ENCODE peak calls at places on chromosome 21, in four cellular contexts. Y is mesenchymal stem cell, D is mammary epithelial cell, P is IMR-90. U is an unnamed sample.

GRCh38 chr21:35048183-35048601 is 910 bp downstream of the RUNX1 start:
- DNase-seq in D (peak), Y (peak), P (no peak), U (no peak)

GRCh38 chr21:21714396-21714795 is 716.2 kb downstream of the NCAM2 start:
- DNase-seq in D (no peak), P (peak), Y (peak), U (no peak)

GRCh38 chr21:21715286-21715969 is 717.2 kb downstream of the NCAM2 start:
- DNase-seq in Y (peak), D (no peak), P (peak), U (no peak)

GRCh38 chr21:34545079-34545884 is 33.3 kb upstream of the KCNE1 start:
- DNase-seq in Y (peak), P (peak), D (peak), U (peak)

GRCh38 chr21:29378814-29379213 is 80.1 kb downstream of the BACH1 start:
- DNase-seq in D (peak), Y (no peak), P (peak), U (peak)

GRCh38 chr21:29771491-29772066 is 168.2 kb downstream of the GRIK1 start:
- DNase-seq in D (peak), Y (no peak), P (no peak), U (no peak)

GRCh38 chr21:29163381-29164115 is 33.1 kb downstream of the MAP3K7CL start:
- DNase-seq in D (no peak), Y (peak), P (no peak), U (no peak)

GRCh38 chr21:26513212-26513611 is 59.9 kb downstream of the CYYR1 start:
- DNase-seq in Y (no peak), D (peak), P (no peak), U (no peak)

GRCh38 chr21:26162081-26162480 is 8.5 kb downstream of the APP start:
- DNase-seq in P (no peak), Y (no peak), D (no peak), U (no peak)

GRCh38 chr21:29077651-29078090 is 4.2 kb upstream of the CCT8 start:
- DNase-seq in P (peak), Y (no peak), D (no peak), U (no peak)

GRCh38 chr21:14306143-14306907 is 76.6 kb downstream of the HSPA13 start:
- DNase-seq in D (no peak), Y (no peak), P (peak), U (no peak)

GRCh38 chr21:33988237-33988835 is 72.7 kb upstream of the ATP5PO start:
- DNase-seq in D (no peak), P (no peak), Y (no peak), U (no peak)

GRCh38 chr21:40271169-40271568 is 403.9 kb downstream of the PCP4 start:
- DNase-seq in Y (no peak), D (no peak), P (no peak), U (no peak)

GRCh38 chr21:34878501-34878900 is 170.6 kb downstream of the RUNX1 start:
- DNase-seq in Y (no peak), P (no peak), D (no peak), U (no peak)

GRCh38 chr21:39720126-39720778 is 24.7 kb upstream of the IGSF5 start:
- DNase-seq in P (no peak), Y (no peak), D (no peak), U (no peak)

GRCh38 chr21:33058468-33059318 is 11.2 kb upstream of the OLIG1 start:
- DNase-seq in P (no peak), D (no peak), Y (no peak), U (no peak)

GRCh38 chr21:33551664-33552063 is 8.8 kb downstream of the SON start:
- DNase-seq in Y (no peak), D (no peak), P (no peak), U (no peak)

GRCh38 chr21:21464691-21465090 is 466.5 kb downstream of the NCAM2 start:
- DNase-seq in D (no peak), Y (no peak), P (no peak), U (no peak)

GRCh38 chr21:25701529-25701928 is 33.2 kb downstream of the ATP5PF start:
- DNase-seq in P (no peak), D (no peak), Y (no peak), U (no peak)

GRCh38 chr21:35371217-35371616 is 322.1 kb upstream of the RUNX1 start:
- DNase-seq in Y (no peak), P (no peak), D (no peak), U (no peak)

GRCh38 chr21:45580576-45581321 is 38.5 kb upstream of the SLC19A1 start:
- DNase-seq in D (no peak), P (no peak), Y (no peak), U (no peak)
- H3K4me3 ChIP-seq in D (no peak), P (no peak), Y (no peak), U (no peak)

DNA sequence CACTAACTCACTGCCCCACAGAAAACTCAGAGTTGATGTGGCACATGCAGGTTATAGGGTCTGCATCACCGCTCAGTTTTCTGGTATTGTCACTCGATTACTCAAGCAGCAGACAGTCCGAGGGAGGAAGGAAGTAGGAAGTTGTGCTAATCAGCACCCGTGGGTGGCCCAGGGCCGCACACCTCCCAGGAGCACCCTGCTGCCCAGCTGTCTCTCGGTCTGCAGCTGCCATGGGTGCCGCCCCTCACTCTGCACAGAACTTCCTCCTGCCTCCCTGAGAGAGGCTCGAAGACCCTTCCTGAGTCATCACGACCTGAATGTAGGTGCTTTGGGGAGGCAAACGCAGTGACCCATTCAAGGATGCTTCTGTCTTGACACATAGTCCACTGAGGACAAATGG is 4.2 kb upstream of the TFF3 start:
- DNase-seq in D (no peak), P (no peak), Y (no peak), U (no peak)
- H2AFZ ChIP-seq in D (no peak), P (no peak), Y (no peak), U (no peak)

DNA sequence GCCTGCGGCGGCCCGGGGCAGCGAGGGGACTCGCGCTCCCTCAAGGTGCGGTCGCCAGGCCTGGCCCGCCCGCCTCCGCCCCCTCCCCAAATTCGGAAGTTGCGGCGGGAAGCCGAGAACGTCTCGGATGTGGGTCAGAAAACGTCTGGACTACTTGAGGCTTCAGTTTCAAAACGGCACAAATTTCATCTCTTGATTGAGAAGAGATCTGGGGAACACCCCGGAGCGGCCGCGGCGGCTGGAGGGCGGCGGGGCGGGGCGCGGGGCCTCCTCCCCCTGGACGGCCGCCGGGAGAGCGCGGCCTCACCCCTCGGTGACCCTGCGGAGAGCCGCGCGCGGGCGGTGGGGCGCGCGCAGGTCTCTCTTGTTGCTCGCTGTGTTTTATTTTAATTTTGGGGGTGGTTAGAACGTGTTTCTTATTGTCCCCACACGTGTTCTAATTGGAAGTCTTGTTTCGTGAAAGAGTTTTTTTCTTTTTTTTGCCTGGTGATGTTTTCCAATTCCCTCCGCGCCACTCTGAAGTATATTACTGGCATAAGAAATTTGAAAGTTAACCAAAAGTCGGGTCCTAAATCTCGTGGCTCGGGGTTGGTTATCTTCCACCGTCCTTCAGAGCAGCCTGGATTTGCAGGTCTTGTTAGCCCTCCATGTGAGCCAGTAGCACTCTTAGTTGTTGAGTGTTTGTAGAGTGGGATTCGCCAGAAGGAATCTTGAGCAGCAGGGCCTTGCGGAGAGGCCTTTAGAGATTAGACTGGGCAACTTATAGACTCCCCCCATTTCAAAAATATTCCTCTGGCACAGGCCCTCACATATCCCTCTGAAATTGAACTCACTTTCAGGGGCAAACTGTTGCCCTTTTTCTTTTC is 749 bp downstream of the PCBP3 start:
- DNase-seq in D (no peak), Y (peak), P (no peak), U (no peak)
- H3K4me3 ChIP-seq in D (peak), Y (peak), P (peak), U (peak)

GRCh38 chr21:43937898-43938309 is 72.9 kb downstream of the AGPAT3 start:
- DNase-seq in D (no peak), Y (no peak), P (no peak), U (no peak)

GRCh38 chr21:43934716-43935705 is 70.0 kb downstream of the AGPAT3 start:
- DNase-seq in D (no peak), P (no peak), Y (no peak), U (no peak)

GRCh38 chr21:43935711-43936110 is 70.7 kb downstream of the AGPAT3 start:
- DNase-seq in P (no peak), Y (no peak), D (no peak), U (no peak)

GRCh38 chr21:43937051-43937832 is 72.2 kb downstream of the AGPAT3 start:
- DNase-seq in Y (no peak), P (no peak), D (no peak), U (peak)

GRCh38 chr21:43936186-43936967 is 71.4 kb downstream of the AGPAT3 start:
- DNase-seq in Y (no peak), P (no peak), D (no peak), U (no peak)
- H2AFZ ChIP-seq in Y (no peak), P (no peak), D (no peak), U (no peak)

GRCh38 chr21:31728952-31729351 is 3.0 kb downstream of the SCAF4 start:
- DNase-seq in P (peak), D (no peak), Y (no peak), U (no peak)
- H3K4me3 ChIP-seq in P (no peak), D (no peak), Y (peak), U (no peak)

GRCh38 chr21:38505654-38506523 is 7.6 kb upstream of the ERG start:
- DNase-seq in Y (peak), D (peak), P (peak), U (no peak)
- H2AFZ ChIP-seq in Y (no peak), D (peak), P (no peak), U (no peak)

GRCh38 chr21:36694041-36694515 is 4.8 kb upstream of the SIM2 start:
- DNase-seq in P (peak), Y (no peak), D (no peak), U (peak)

GRCh38 chr21:36693144-36694040 is 5.5 kb upstream of the SIM2 start:
- DNase-seq in D (no peak), P (no peak), Y (no peak), U (peak)

GRCh38 chr21:36691539-36692124 is 7.3 kb upstream of the SIM2 start:
- DNase-seq in D (no peak), P (peak), Y (no peak), U (peak)

GRCh38 chr21:36692125-36692843 is 6.6 kb upstream of the SIM2 start:
- DNase-seq in Y (no peak), D (no peak), P (no peak), U (peak)

DNA sequence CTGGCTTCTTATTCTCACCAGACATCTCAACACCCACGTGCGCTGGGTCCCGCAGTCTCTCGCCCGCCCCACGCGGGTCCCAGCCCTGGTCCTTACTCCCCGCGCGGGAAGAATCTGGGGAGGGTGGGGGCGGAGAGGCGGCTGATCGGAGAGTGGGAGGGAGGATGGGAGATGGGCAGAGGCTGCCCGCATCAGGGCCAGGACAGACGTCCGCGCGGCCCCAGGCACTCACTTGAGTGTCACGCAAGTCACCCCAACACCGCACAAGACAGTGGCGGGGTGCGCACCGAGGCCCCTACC is 6.1 kb upstream of the SIM2 start:
- DNase-seq in D (no peak), Y (no peak), P (no peak), U (no peak)
- H3K4me3 ChIP-seq in D (no peak), Y (no peak), P (no peak), U (peak)